ENCODE peak calls at places on chromosomes 7 and 10, in nine cellular contexts. One of them, this sample, is unnamed.

GRCh38 chr7:92461027-92462003 is 14.0 kb downstream of the GATAD1 start:
- DNase-seq in sigmoid colon: no peak
- DNase-seq in WERI-Rb-1: peak; percentile 42
- DNase-seq in astrocyte: peak; percentile 2
- DNase-seq in psoas muscle: no peak
- DNase-seq in PC-9: peak; percentile 29
- DNase-seq in Panc1: peak; percentile 33
- DNase-seq in A549: peak; percentile 66
- DNase-seq in kidney: no peak
- DNase-seq in this sample: peak; percentile 61

GRCh38 chr10:66472156-66472555 is 453.7 kb upstream of the LRRTM3 start:
- DNase-seq in WERI-Rb-1: no peak
- DNase-seq in astrocyte: no peak
- DNase-seq in PC-9: no peak
- DNase-seq in Panc1: no peak
- DNase-seq in sigmoid colon: no peak
- DNase-seq in A549: no peak
- DNase-seq in kidney: no peak
- DNase-seq in psoas muscle: no peak
- DNase-seq in this sample: no peak

GRCh38 chr10:44865289-44865671 is 45.9 kb upstream of the TMEM72 start:
- DNase-seq in psoas muscle: peak; percentile 78
- DNase-seq in astrocyte: no peak
- DNase-seq in Panc1: no peak
- DNase-seq in kidney: no peak
- DNase-seq in PC-9: no peak
- DNase-seq in WERI-Rb-1: no peak
- DNase-seq in A549: peak; percentile 11
- DNase-seq in sigmoid colon: peak; percentile 78
- DNase-seq in this sample: no peak

GRCh38 chr10:96384471-96384870 is 25.7 kb upstream of the OPALIN start:
- DNase-seq in kidney: no peak
- DNase-seq in astrocyte: no peak
- DNase-seq in A549: no peak
- DNase-seq in psoas muscle: no peak
- DNase-seq in Panc1: no peak
- DNase-seq in sigmoid colon: no peak
- DNase-seq in PC-9: no peak
- DNase-seq in WERI-Rb-1: no peak
- DNase-seq in this sample: no peak

GRCh38 chr7:103944230-103944900 is 45.1 kb downstream of the RELN start:
- DNase-seq in kidney: no peak
- DNase-seq in sigmoid colon: no peak
- DNase-seq in A549: no peak
- DNase-seq in astrocyte: no peak
- DNase-seq in Panc1: no peak
- DNase-seq in WERI-Rb-1: no peak
- DNase-seq in PC-9: no peak
- DNase-seq in psoas muscle: no peak
- DNase-seq in this sample: no peak

GRCh38 chr7:2750054-2750453 is 62.1 kb downstream of the AMZ1 start:
- DNase-seq in Panc1: no peak
- DNase-seq in PC-9: no peak
- DNase-seq in WERI-Rb-1: no peak
- DNase-seq in astrocyte: no peak
- DNase-seq in sigmoid colon: no peak
- DNase-seq in psoas muscle: no peak
- DNase-seq in kidney: no peak
- DNase-seq in A549: no peak
- DNase-seq in this sample: no peak

GRCh38 chr7:103605640-103606039 is 159.6 kb upstream of the SLC26A5 start:
- DNase-seq in A549: no peak
- DNase-seq in WERI-Rb-1: no peak
- DNase-seq in kidney: no peak
- DNase-seq in psoas muscle: no peak
- DNase-seq in Panc1: no peak
- DNase-seq in astrocyte: no peak
- DNase-seq in PC-9: no peak
- DNase-seq in sigmoid colon: no peak
- DNase-seq in this sample: peak; percentile 19

GRCh38 chr10:9097206-9097990 is 1042.9 kb downstream of the GATA3 start:
- DNase-seq in PC-9: no peak
- DNase-seq in kidney: no peak
- DNase-seq in sigmoid colon: no peak
- DNase-seq in WERI-Rb-1: no peak
- DNase-seq in Panc1: no peak
- DNase-seq in A549: no peak
- DNase-seq in psoas muscle: no peak
- DNase-seq in astrocyte: peak; percentile 1
- DNase-seq in this sample: no peak

GRCh38 chr10:131212763-131213325 is 98.7 kb downstream of the TCERG1L start:
- DNase-seq in kidney: peak; percentile 39
- DNase-seq in PC-9: no peak
- DNase-seq in Panc1: no peak
- DNase-seq in A549: no peak
- DNase-seq in psoas muscle: peak; percentile 16
- DNase-seq in WERI-Rb-1: no peak
- DNase-seq in sigmoid colon: no peak
- DNase-seq in astrocyte: no peak
- DNase-seq in this sample: no peak

GRCh38 chr7:44979481-44980392 is 922 bp upstream of the MYO1G start:
- DNase-seq in PC-9: no peak
- DNase-seq in sigmoid colon: peak; percentile 55
- DNase-seq in kidney: peak; percentile 76
- DNase-seq in astrocyte: no peak
- DNase-seq in A549: no peak
- DNase-seq in psoas muscle: no peak
- DNase-seq in Panc1: no peak
- DNase-seq in WERI-Rb-1: no peak
- DNase-seq in this sample: no peak

GRCh38 chr7:81333536-81333935 is 414.7 kb upstream of the SEMA3C start:
- DNase-seq in PC-9: no peak
- DNase-seq in sigmoid colon: no peak
- DNase-seq in psoas muscle: no peak
- DNase-seq in kidney: no peak
- DNase-seq in astrocyte: no peak
- DNase-seq in Panc1: no peak
- DNase-seq in WERI-Rb-1: no peak
- DNase-seq in A549: no peak
- DNase-seq in this sample: no peak

GRCh38 chr7:115340828-115341227 is 418.9 kb downstream of the MDFIC start:
- DNase-seq in kidney: no peak
- DNase-seq in A549: no peak
- DNase-seq in PC-9: peak; percentile 26
- DNase-seq in psoas muscle: no peak
- DNase-seq in sigmoid colon: no peak
- DNase-seq in astrocyte: peak; percentile 91
- DNase-seq in WERI-Rb-1: no peak
- DNase-seq in Panc1: peak; percentile 18
- DNase-seq in this sample: peak; percentile 90

GRCh38 chr10:69278446-69278963 is at the start of gene HK1:
- DNase-seq in sigmoid colon: no peak
- DNase-seq in Panc1: no peak
- DNase-seq in psoas muscle: no peak
- DNase-seq in A549: no peak
- DNase-seq in kidney: no peak
- DNase-seq in astrocyte: peak; percentile 65
- DNase-seq in PC-9: no peak
- DNase-seq in WERI-Rb-1: no peak
- DNase-seq in this sample: no peak

GRCh38 chr10:46231087-46231486 is 55.7 kb upstream of the ANTXRL start:
- DNase-seq in WERI-Rb-1: no peak
- DNase-seq in psoas muscle: peak; percentile 47
- DNase-seq in kidney: no peak
- DNase-seq in sigmoid colon: peak; percentile 48
- DNase-seq in PC-9: no peak
- DNase-seq in A549: no peak
- DNase-seq in astrocyte: no peak
- DNase-seq in Panc1: no peak
- DNase-seq in this sample: no peak

GRCh38 chr7:17289074-17289665 is 9.3 kb upstream of the AHR start:
- DNase-seq in sigmoid colon: no peak
- DNase-seq in WERI-Rb-1: no peak
- DNase-seq in psoas muscle: no peak
- DNase-seq in PC-9: no peak
- DNase-seq in A549: no peak
- DNase-seq in kidney: no peak
- DNase-seq in astrocyte: peak; percentile 59
- DNase-seq in Panc1: no peak
- DNase-seq in this sample: no peak

GRCh38 chr7:42227931-42228591 is 8.9 kb downstream of the GLI3 start:
- DNase-seq in PC-9: no peak
- DNase-seq in A549: no peak
- DNase-seq in Panc1: no peak
- DNase-seq in kidney: peak; percentile 72
- DNase-seq in WERI-Rb-1: no peak
- DNase-seq in sigmoid colon: peak; percentile 75
- DNase-seq in psoas muscle: peak; percentile 65
- DNase-seq in astrocyte: peak; percentile 49
- DNase-seq in this sample: no peak

GRCh38 chr7:5139998-5140397 is 50.0 kb upstream of the WIPI2 start:
- DNase-seq in kidney: no peak
- DNase-seq in psoas muscle: no peak
- DNase-seq in sigmoid colon: no peak
- DNase-seq in WERI-Rb-1: peak; percentile 66
- DNase-seq in PC-9: peak; percentile 24
- DNase-seq in A549: no peak
- DNase-seq in Panc1: no peak
- DNase-seq in astrocyte: no peak
- DNase-seq in this sample: peak; percentile 22

GRCh38 chr10:8050561-8051108 is 3.9 kb upstream of the GATA3 start:
- DNase-seq in A549: peak; percentile 28
- DNase-seq in WERI-Rb-1: no peak
- DNase-seq in Panc1: no peak
- DNase-seq in PC-9: peak; percentile 52
- DNase-seq in psoas muscle: peak; percentile 50
- DNase-seq in kidney: peak; percentile 75
- DNase-seq in astrocyte: no peak
- DNase-seq in sigmoid colon: no peak
- DNase-seq in this sample: peak; percentile 75

GRCh38 chr10:91340613-91341362 is 69.4 kb upstream of the HECTD2 start:
- DNase-seq in WERI-Rb-1: no peak
- DNase-seq in psoas muscle: peak; percentile 84
- DNase-seq in PC-9: peak; percentile 5
- DNase-seq in sigmoid colon: no peak
- DNase-seq in A549: no peak
- DNase-seq in kidney: no peak
- DNase-seq in Panc1: peak; percentile 28
- DNase-seq in astrocyte: peak; percentile 95
- DNase-seq in this sample: peak; percentile 67
- H3K27ac ChIP-seq in WERI-Rb-1: no peak overlapping the region
- H3K27ac ChIP-seq in psoas muscle: peak overlapping the region; percentile 86
- H3K27ac ChIP-seq in PC-9: no peak overlapping the region
- H3K27ac ChIP-seq in sigmoid colon: no peak overlapping the region
- H3K27ac ChIP-seq in A549: no peak overlapping the region
- H3K27ac ChIP-seq in kidney: no peak overlapping the region
- H3K27ac ChIP-seq in Panc1: no peak overlapping the region
- H3K27ac ChIP-seq in astrocyte: peak overlapping the region; percentile 51
- H3K27ac ChIP-seq in this sample: peak overlapping the region; percentile 26

GRCh38 chr7:108805808-108806397 is 236.2 kb downstream of the DNAJB9 start:
- DNase-seq in kidney: no peak
- DNase-seq in astrocyte: peak; percentile 10
- DNase-seq in Panc1: no peak
- DNase-seq in psoas muscle: no peak
- DNase-seq in WERI-Rb-1: peak; percentile 18
- DNase-seq in sigmoid colon: no peak
- DNase-seq in A549: peak; percentile 43
- DNase-seq in PC-9: no peak
- DNase-seq in this sample: peak; percentile 40
- TF ChIP-seq CTCF in kidney: peak; percentile 24
- TF ChIP-seq CTCF in astrocyte: peak; percentile 63
- TF ChIP-seq CTCF in Panc1: peak; percentile 39
- TF ChIP-seq CTCF in psoas muscle: peak; percentile 12
- TF ChIP-seq CTCF in WERI-Rb-1: peak; percentile 53
- TF ChIP-seq CTCF in sigmoid colon: no peak
- TF ChIP-seq CTCF in A549: peak; percentile 54
- TF ChIP-seq CTCF in PC-9: peak; percentile 61
- TF ChIP-seq CTCF in this sample: peak; percentile 70

GRCh38 chr10:31687545-31688482 is 240.8 kb downstream of the ARHGAP12 start:
- DNase-seq in Panc1: no peak
- DNase-seq in WERI-Rb-1: no peak
- DNase-seq in sigmoid colon: no peak
- DNase-seq in PC-9: no peak
- DNase-seq in kidney: no peak
- DNase-seq in astrocyte: no peak
- DNase-seq in A549: no peak
- DNase-seq in psoas muscle: no peak
- DNase-seq in this sample: no peak
- H3K9me3 ChIP-seq in Panc1: peaks cover 10% of the 10 kb centered on the region
- H3K9me3 ChIP-seq in WERI-Rb-1: peaks cover 3% of the 10 kb centered on the region
- H3K9me3 ChIP-seq in sigmoid colon: peaks cover 2% of the 10 kb centered on the region
- H3K9me3 ChIP-seq in PC-9: peaks cover 4% of the 10 kb centered on the region
- H3K9me3 ChIP-seq in kidney: peaks cover 24% of the 10 kb centered on the region
- H3K9me3 ChIP-seq in astrocyte: peaks cover 10% of the 10 kb centered on the region
- H3K9me3 ChIP-seq in A549: peaks cover 54% of the 10 kb centered on the region
- H3K9me3 ChIP-seq in psoas muscle: peaks cover 30% of the 10 kb centered on the region
- H3K9me3 ChIP-seq in this sample: peaks cover 11% of the 10 kb centered on the region

DNA sequence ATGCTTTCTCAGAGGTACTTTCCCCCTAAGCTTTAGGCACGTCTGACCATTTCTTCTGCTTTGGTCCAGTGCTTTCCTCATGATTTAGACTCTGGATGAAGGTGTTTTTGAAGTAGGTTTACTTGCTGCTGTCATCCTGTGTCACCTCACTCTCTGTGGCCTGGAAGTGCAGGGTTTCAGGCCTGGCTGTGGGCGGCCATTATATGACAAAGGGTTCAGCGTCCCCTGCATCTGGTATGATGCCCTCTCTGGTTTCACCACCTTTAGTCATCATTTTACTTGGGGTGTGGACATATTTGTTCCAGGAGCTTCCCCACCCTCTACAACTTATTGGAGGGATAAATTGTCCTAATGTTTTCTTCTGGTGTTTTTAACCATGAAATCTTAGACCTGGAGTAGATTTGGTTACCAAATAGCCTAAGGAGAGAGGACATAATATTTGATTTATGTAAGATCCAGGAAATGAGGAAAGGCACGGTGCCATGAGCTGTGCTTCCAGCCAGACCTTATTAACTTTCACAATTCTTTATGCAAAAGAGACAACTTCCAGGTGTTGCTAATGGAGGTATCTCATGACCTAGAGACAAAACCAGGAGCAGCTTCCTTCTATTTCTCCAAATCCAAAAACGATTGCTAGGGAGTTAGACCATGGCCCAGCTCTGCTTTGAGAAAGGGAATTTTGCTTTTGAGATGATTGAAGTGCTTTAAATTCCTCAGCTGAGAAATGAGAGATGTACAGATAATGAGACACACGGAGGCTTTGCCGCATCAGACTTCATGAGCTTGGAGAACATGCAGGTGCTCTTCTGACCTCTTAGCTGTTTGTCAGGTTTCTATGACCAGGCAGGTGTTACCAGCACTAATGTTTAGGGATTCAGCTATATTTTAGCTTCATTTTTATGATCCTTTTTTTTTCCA is 20.9 kb downstream of the WBP1L start:
- DNase-seq in psoas muscle: no peak
- DNase-seq in sigmoid colon: no peak
- DNase-seq in astrocyte: no peak
- DNase-seq in Panc1: no peak
- DNase-seq in A549: no peak
- DNase-seq in kidney: no peak
- DNase-seq in PC-9: peak; percentile 18
- DNase-seq in WERI-Rb-1: no peak
- DNase-seq in this sample: peak; percentile 12
- H3K27ac ChIP-seq in psoas muscle: no peak overlapping the region
- H3K27ac ChIP-seq in sigmoid colon: peak overlapping the region; percentile 55
- H3K27ac ChIP-seq in astrocyte: no peak overlapping the region
- H3K27ac ChIP-seq in Panc1: peak overlapping the region; percentile 84
- H3K27ac ChIP-seq in A549: no peak overlapping the region
- H3K27ac ChIP-seq in kidney: peak overlapping the region; percentile 19
- H3K27ac ChIP-seq in PC-9: peak overlapping the region; percentile 34
- H3K27ac ChIP-seq in WERI-Rb-1: no peak overlapping the region
- H3K27ac ChIP-seq in this sample: peak overlapping the region; percentile 34

This sample was measured in PC-3.